ENCODE peak calls at places on chromosome 15, in ten cellular contexts. C is suprapubic skin, M is astrocyte of the spinal cord, P is uterus, W is HCT116, J is progenitor cell of endocrine pancreas, L is osteocyte, O is epithelial cell of proximal tubule, Y is PC-3, V is endothelial cell. E is an unnamed sample.

GRCh38 chr15:90530250-90531051 is 728 bp downstream of the CRTC3 start:
- DNase-seq in V (peak; percentile 52), O (no peak), C (peak; percentile 74), J (peak; percentile 29), P (peak; percentile 41), L (peak; percentile 85), M (peak; percentile 37), W (no peak), Y (peak; percentile 62), E (peak; percentile 49)

GRCh38 chr15:70488002-70488605 is 275.3 kb downstream of the UACA start:
- DNase-seq in W (no peak), Y (peak; percentile 81), J (peak; percentile 64), C (peak; percentile 80), L (peak; percentile 89), V (peak; percentile 78), M (peak; percentile 80), O (no peak), P (peak; percentile 80), E (peak; percentile 75)

GRCh38 chr15:93109370-93110105 is 20.5 kb upstream of the RGMA start:
- DNase-seq in V (no peak), O (no peak), Y (no peak), P (no peak), W (no peak), L (no peak), M (no peak), C (no peak), J (no peak), E (no peak)

GRCh38 chr15:74257105-74257504 is 21.0 kb downstream of the CCDC33 start:
- DNase-seq in O (no peak), M (no peak), W (no peak), P (no peak), C (no peak), L (no peak), V (no peak), J (no peak), Y (no peak), E (no peak)

GRCh38 chr15:81516461-81516860 is 142.4 kb upstream of the TMC3 start:
- DNase-seq in V (no peak), C (no peak), J (no peak), O (no peak), P (no peak), M (peak; percentile 16), L (no peak), W (no peak), Y (peak; percentile 7), E (no peak)

GRCh38 chr15:75597667-75598341 is 18.7 kb upstream of the PTPN9 start:
- DNase-seq in P (no peak), Y (no peak), M (no peak), C (no peak), L (no peak), J (no peak), V (peak; percentile 20), O (no peak), W (no peak), E (no peak)

GRCh38 chr15:91954211-91954804 is 100.8 kb downstream of the SLCO3A1 start:
- DNase-seq in Y (peak; percentile 18), C (no peak), J (peak; percentile 20), L (no peak), V (no peak), W (no peak), M (no peak), O (no peak), P (no peak), E (no peak)

GRCh38 chr15:56366211-56366610 is 985 bp downstream of the TEX9 start:
- DNase-seq in C (no peak), J (no peak), W (no peak), V (no peak), Y (peak; percentile 3), L (no peak), M (no peak), O (no peak), P (no peak), E (no peak)

GRCh38 chr15:89472785-89473256 is 23.6 kb downstream of the RHCG start:
- DNase-seq in W (peak; percentile 48), O (no peak), P (no peak), L (no peak), Y (peak; percentile 75), V (peak; percentile 90), M (peak; percentile 37), J (peak; percentile 77), C (no peak), E (peak; percentile 80)

GRCh38 chr15:63052128-63052826 is 9.7 kb downstream of the TPM1 start:
- DNase-seq in J (no peak), Y (no peak), W (no peak), L (no peak), C (no peak), O (no peak), P (no peak), V (no peak), M (peak; percentile 14), E (no peak)

GRCh38 chr15:84947947-84948830 is 33.5 kb upstream of the PDE8A start:
- DNase-seq in V (no peak), J (no peak), Y (peak; percentile 96), W (no peak), P (peak; percentile 49), C (no peak), O (peak; percentile 35), L (no peak), M (peak; percentile 91), E (no peak)

GRCh38 chr15:58934521-58934920 is 1.0 kb upstream of the SLTM start:
- DNase-seq in W (peak; percentile 4), Y (peak; percentile 65), L (no peak), V (no peak), J (no peak), C (no peak), P (no peak), O (no peak), M (no peak), E (no peak)

GRCh38 chr15:87038404-87038803 is 958.7 kb downstream of the AGBL1 start:
- DNase-seq in J (no peak), O (no peak), W (no peak), C (no peak), P (no peak), V (peak; percentile 7), L (no peak), M (no peak), Y (no peak), E (no peak)

GRCh38 chr15:87031545-87032230 is 952.0 kb downstream of the AGBL1 start:
- DNase-seq in Y (no peak), L (no peak), C (no peak), P (no peak), W (no peak), J (no peak), V (no peak), M (no peak), O (no peak), E (no peak)

GRCh38 chr15:87032291-87032690 is 952.6 kb downstream of the AGBL1 start:
- DNase-seq in M (no peak), Y (peak; percentile 30), C (no peak), L (no peak), J (no peak), W (no peak), V (no peak), P (no peak), O (no peak), E (no peak)

GRCh38 chr15:87034886-87035285 is 955.2 kb downstream of the AGBL1 start:
- DNase-seq in L (no peak), V (no peak), W (no peak), O (no peak), M (no peak), Y (no peak), J (no peak), C (no peak), P (no peak), E (no peak)

DNA sequence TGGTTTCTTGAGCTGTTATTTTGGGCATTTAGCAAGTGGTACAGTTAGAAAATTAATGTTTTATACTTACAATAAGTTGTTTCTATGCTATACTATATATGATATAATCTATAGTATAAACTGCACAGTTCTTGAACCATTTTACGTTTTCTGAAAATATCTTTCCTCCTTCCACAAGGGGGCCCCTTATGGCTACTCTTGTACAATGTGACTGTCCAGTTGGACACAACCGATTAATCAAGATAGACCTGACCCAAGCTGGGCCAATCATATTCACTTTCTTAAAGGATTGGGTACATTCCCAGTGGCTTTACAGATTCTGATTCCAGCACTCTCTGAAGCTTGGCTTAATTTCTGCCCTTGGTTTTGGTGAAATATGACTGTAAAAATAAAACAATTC is 953.4 kb downstream of the AGBL1 start:
- DNase-seq in P (no peak), Y (peak; percentile 46), J (no peak), C (no peak), O (no peak), W (no peak), L (no peak), M (no peak), V (no peak), E (no peak)
- TF ChIP-seq CTCF in P (no peak), Y (peak; percentile 43), J (peak; percentile 44), C (no peak), O (peak; percentile 19), W (no peak), L (peak; percentile 14), M (peak; percentile 24), V (peak; percentile 43), E (peak; percentile 20)

GRCh38 chr15:29089731-29090616 is 179.6 kb downstream of the NSMCE3 start:
- DNase-seq in J (no peak), C (no peak), M (peak; percentile 38), W (no peak), Y (no peak), O (no peak), P (no peak), V (no peak), L (no peak), E (no peak)
- TF ChIP-seq CTCF in J (no peak), C (no peak), M (peak; percentile 45), W (no peak), Y (no peak), O (peak; percentile 17), P (no peak), V (no peak), L (peak; percentile 57), E (no peak)

DNA sequence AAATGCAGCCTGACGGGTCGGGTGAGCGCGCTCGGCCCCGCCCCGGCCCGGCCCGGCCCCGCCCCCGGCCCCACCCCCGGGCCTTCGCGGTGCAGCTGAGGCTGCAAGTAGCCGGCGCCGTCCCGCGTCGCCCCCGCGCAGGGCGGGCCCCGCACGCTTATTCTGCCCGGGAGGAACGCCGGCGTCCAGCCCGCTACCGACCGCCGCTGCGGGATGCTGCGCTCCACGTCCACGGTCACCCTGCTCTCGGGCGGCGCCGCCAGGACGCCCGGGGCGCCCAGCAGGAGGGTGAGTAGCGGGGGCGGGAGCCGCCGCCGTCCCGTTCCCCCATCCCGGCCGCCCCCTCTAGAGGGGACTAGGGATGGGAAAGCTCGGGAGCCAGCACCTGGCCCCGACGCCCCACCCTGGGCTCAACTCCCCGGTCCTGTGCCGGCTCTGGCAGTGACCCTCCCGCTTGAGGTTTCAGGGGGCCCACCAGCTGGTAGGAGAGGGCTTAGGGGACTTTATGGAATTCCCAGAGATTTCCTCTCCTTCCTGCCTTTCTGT is at the start of gene MYZAP:
- DNase-seq in O (no peak), L (no peak), V (peak; percentile 46), Y (peak; percentile 59), C (peak; percentile 71), W (no peak), J (peak; percentile 55), M (no peak), P (peak; percentile 64), E (peak; percentile 81)
- TF ChIP-seq CTCF in O (no peak), L (no peak), V (no peak), Y (no peak), C (no peak), W (no peak), J (no peak), M (no peak), P (no peak), E (no peak)

DNA sequence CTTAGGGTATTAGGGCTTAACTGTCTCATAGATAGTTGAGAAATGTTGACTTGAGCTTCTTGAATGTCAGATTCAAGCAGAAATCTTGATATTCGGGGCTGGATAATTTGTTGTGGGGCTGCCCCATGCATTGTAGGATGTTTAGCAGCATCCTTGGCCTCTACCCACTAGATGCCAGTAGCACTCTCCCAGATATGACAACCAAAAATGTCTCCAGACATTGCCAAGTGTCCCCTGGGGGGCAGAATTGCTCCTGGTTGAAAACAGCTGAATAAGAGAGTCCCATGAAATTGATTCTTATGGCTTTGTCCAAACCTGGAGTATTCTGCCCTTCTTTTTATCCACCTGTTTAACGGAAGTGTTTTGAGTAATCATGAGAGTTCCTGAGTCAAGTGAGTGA is 15.9 kb upstream of the LCMT2 start:
- DNase-seq in J (no peak), V (no peak), P (no peak), Y (peak; percentile 23), O (no peak), W (no peak), L (no peak), C (no peak), M (no peak), E (no peak)
- TF ChIP-seq CTCF in J (no peak), V (no peak), P (no peak), Y (no peak), O (peak; percentile 12), W (peak; percentile 90), L (no peak), C (no peak), M (no peak), E (no peak)

E was measured in Caco-2.